ENCODE peak calls at places on chromosome 22, in ten cellular contexts. U, K, T, Y, V, D, C, F, N and A are unnamed samples. For H3K9me3 and H3K4me1, the result is how much of the 10 kb centered on the place peaks cover.

GRCh38 chr22:30265851-30266444 is 703 bp downstream of the OSM start:
- DNase-seq in U (peak), K (no peak), T (no peak), Y (no peak), V (no peak), D (no peak), C (no peak), F (no peak), N (peak), A (no peak)

GRCh38 chr22:33389927-33390326 is 331.7 kb upstream of the SYN3 start:
- DNase-seq in U (no peak), K (no peak), T (no peak), Y (no peak), V (no peak), D (peak), C (no peak), F (no peak), N (no peak), A (no peak)

GRCh38 chr22:22465094-22465602 is 43.4 kb downstream of the ZNF280B start:
- DNase-seq in U (no peak), K (no peak), T (no peak), Y (no peak), V (no peak), D (no peak), C (no peak), F (no peak), N (no peak), A (no peak)

GRCh38 chr22:26453812-26454500 is 24.9 kb downstream of the ASPHD2 start:
- DNase-seq in U (peak), K (no peak), T (no peak), Y (no peak), V (no peak), D (no peak), C (no peak), F (no peak), N (no peak), A (no peak)

GRCh38 chr22:17601031-17601430 is 27.5 kb downstream of the ATP6V1E1 start:
- DNase-seq in U (no peak), K (no peak), T (no peak), Y (no peak), V (no peak), D (no peak), C (no peak), F (no peak), N (no peak), A (no peak)

GRCh38 chr22:39144101-39144815 is 8.2 kb downstream of the CBX7 start:
- DNase-seq in U (peak), K (peak), T (peak), Y (no peak), V (peak), D (peak), C (no peak), F (no peak), N (peak), A (peak)

GRCh38 chr22:35663371-35663770 is 15.1 kb downstream of the APOL6 start:
- DNase-seq in U (no peak), K (no peak), T (no peak), Y (no peak), V (no peak), D (no peak), C (no peak), F (no peak), N (no peak), A (no peak)

GRCh38 chr22:42912049-42912448 is 55.0 kb upstream of the ARFGAP3 start:
- DNase-seq in U (no peak), K (no peak), T (no peak), Y (no peak), V (no peak), D (no peak), C (no peak), F (no peak), N (no peak), A (no peak)

GRCh38 chr22:21448627-21449416 is 18.4 kb upstream of the TMEM191C start:
- DNase-seq in U (peak), K (peak), T (peak), Y (no peak), V (no peak), D (no peak), C (no peak), F (no peak), N (peak), A (peak)

GRCh38 chr22:41589260-41589600 is 410 bp downstream of the PMM1 start:
- DNase-seq in U (no peak), K (peak), T (no peak), Y (no peak), V (peak), D (no peak), C (no peak), F (no peak), N (peak), A (no peak)

GRCh38 chr22:24066260-24066659 is 55.2 kb downstream of the CABIN1 start:
- DNase-seq in U (no peak), K (no peak), T (peak), Y (no peak), V (peak), D (no peak), C (no peak), F (no peak), N (no peak), A (no peak)

GRCh38 chr22:38712496-38713207 is 6.9 kb downstream of the GTPBP1 start:
- DNase-seq in U (no peak), K (peak), T (no peak), Y (no peak), V (no peak), D (no peak), C (no peak), F (no peak), N (no peak), A (no peak)

GRCh38 chr22:44665115-44665514 is 36.9 kb upstream of the PRR5 start:
- DNase-seq in U (no peak), K (peak), T (no peak), Y (no peak), V (peak), D (no peak), C (no peak), F (no peak), N (peak), A (no peak)

GRCh38 chr22:30705710-30706651 is 11.3 kb downstream of the OSBP2 start:
- DNase-seq in U (no peak), K (peak), T (no peak), Y (no peak), V (peak), D (peak), C (no peak), F (no peak), N (no peak), A (no peak)

GRCh38 chr22:41746563-41747400 is 47.5 kb downstream of the MEI1 start:
- DNase-seq in U (peak), K (peak), T (peak), Y (peak), V (peak), D (peak), C (peak), F (peak), N (peak), A (peak)

GRCh38 chr22:32323513-32324164 is 34.0 kb upstream of the RFPL3 start:
- DNase-seq in U (peak), K (no peak), T (no peak), Y (no peak), V (no peak), D (no peak), C (no peak), F (no peak), N (no peak), A (no peak)

GRCh38 chr22:41911292-41911611 is 3.6 kb downstream of the SHISA8 start:
- DNase-seq in U (no peak), K (peak), T (no peak), Y (no peak), V (no peak), D (no peak), C (no peak), F (no peak), N (no peak), A (no peak)

GRCh38 chr22:44369916-44370804 is 57.4 kb upstream of the SHISAL1 start:
- DNase-seq in U (no peak), K (no peak), T (no peak), Y (no peak), V (no peak), D (no peak), C (peak), F (no peak), N (no peak), A (no peak)

GRCh38 chr22:23856721-23857605 is 712 bp upstream of the SLC2A11 start:
- DNase-seq in U (no peak), K (peak), T (peak), Y (no peak), V (peak), D (peak), C (peak), F (no peak), N (peak), A (peak)

GRCh38 chr22:38258895-38259294 is 13.9 kb downstream of the TMEM184B start:
- DNase-seq in U (peak), K (no peak), T (no peak), Y (no peak), V (peak), D (peak), C (peak), F (no peak), N (no peak), A (no peak)

GRCh38 chr22:20000246-20001081 is 16.2 kb downstream of the ARVCF start:
- DNase-seq in U (peak), K (no peak), T (peak), Y (no peak), V (no peak), D (no peak), C (no peak), F (no peak), N (no peak), A (no peak)

GRCh38 chr22:46069518-46070214 is 80.7 kb upstream of the PPARA start:
- DNase-seq in U (peak), K (no peak), T (peak), Y (peak), V (peak), D (peak), C (peak), F (peak), N (peak), A (peak)
- H3K9me3 ChIP-seq in U (under half), K (under half), T (under half), Y (under half), V (under half), D (under half), C (under half), F (under half), N (under half), A (under half)

GRCh38 chr22:27794244-27794643 is 7.3 kb downstream of the MN1 start:
- DNase-seq in U (no peak), K (peak), T (no peak), Y (no peak), V (no peak), D (no peak), C (no peak), F (no peak), N (no peak), A (no peak)
- H3K4me1 ChIP-seq in U (half or more), K (half or more), T (under half), Y (half or more), V (under half), D (under half), C (under half), F (half or more), N (under half), A (under half)

GRCh38 chr22:40400173-40400572 is 29.8 kb downstream of the SGSM3 start:
- DNase-seq in U (no peak), K (no peak), T (no peak), Y (no peak), V (no peak), D (no peak), C (no peak), F (no peak), N (peak), A (no peak)
- TF ChIP-seq CTCF in U (no peak), K (no peak), T (no peak), Y (no peak), V (no peak), D (no peak), C (no peak), F (no peak), N (no peak), A (no peak)

DNA sequence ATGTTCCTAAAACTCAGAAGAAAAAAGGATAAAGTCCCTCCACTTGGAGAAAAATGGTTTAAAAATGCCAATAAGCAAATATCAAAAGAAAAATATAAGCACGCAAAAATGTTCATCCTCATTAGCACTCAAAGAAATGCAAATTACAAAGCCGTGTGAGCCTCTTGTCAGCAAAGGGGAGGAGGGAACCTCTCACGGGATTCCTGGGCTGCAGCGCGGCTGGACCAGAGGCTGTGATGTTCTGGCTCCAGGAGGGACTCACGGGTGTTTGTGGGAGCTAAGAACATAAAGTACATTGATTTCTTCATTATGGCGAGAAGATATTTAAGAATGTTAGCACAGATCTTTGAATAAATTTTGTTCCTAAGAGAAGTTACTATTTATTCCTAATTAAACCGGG is 1451.2 kb downstream of the BRD1 start:
- DNase-seq in U (peak), K (peak), T (no peak), Y (no peak), V (no peak), D (no peak), C (no peak), F (no peak), N (no peak), A (no peak)
- H3K9me3 ChIP-seq in U (under half), K (under half), T (under half), Y (under half), V (under half), D (under half), C (under half), F (under half), N (under half), A (under half)

GRCh38 chr22:50531546-50532352 is 1.9 kb upstream of the TYMP start:
- DNase-seq in U (peak), K (peak), T (peak), Y (no peak), V (peak), D (peak), C (peak), F (no peak), N (peak), A (peak)
- H3K4me1 ChIP-seq in U (under half), K (under half), T (under half), Y (under half), V (under half), D (under half), C (under half), F (under half), N (under half), A (under half)

GRCh38 chr22:37201066-37201820 is 11.0 kb downstream of the SSTR3 start:
- DNase-seq in U (peak), K (no peak), T (no peak), Y (no peak), V (peak), D (no peak), C (no peak), F (no peak), N (no peak), A (no peak)

GRCh38 chr22:37197451-37198289 is 9.6 kb upstream of the C1QTNF6 start:
- DNase-seq in U (peak), K (no peak), T (peak), Y (no peak), V (peak), D (peak), C (peak), F (peak), N (peak), A (peak)

GRCh38 chr22:37199103-37199838 is 11.2 kb upstream of the C1QTNF6 start:
- DNase-seq in U (peak), K (peak), T (peak), Y (peak), V (peak), D (peak), C (peak), F (peak), N (peak), A (peak)

GRCh38 chr22:37198290-37199102 is 10.4 kb upstream of the C1QTNF6 start:
- DNase-seq in U (peak), K (peak), T (peak), Y (no peak), V (peak), D (peak), C (peak), F (peak), N (peak), A (peak)

GRCh38 chr22:37199839-37200161 is 11.8 kb upstream of the C1QTNF6 start:
- DNase-seq in U (no peak), K (no peak), T (no peak), Y (no peak), V (no peak), D (no peak), C (no peak), F (no peak), N (no peak), A (no peak)
- TF ChIP-seq CTCF in U (no peak), K (no peak), T (peak), Y (no peak), V (no peak), D (no peak), C (peak), F (no peak), N (no peak), A (no peak)

GRCh38 chr22:47595122-47595521 is 832.7 kb downstream of the TBC1D22A start:
- DNase-seq in U (no peak), K (no peak), T (no peak), Y (no peak), V (no peak), D (no peak), C (no peak), F (no peak), N (no peak), A (no peak)
- H3K9me3 ChIP-seq in U (under half), K (under half), T (under half), Y (under half), V (under half), D (half or more), C (under half), F (under half), N (under half), A (under half)